ENCODE peak calls at places on chromosomes 3 and 15, in nine cellular contexts. D is CD8-positive, alpha-beta memory T cell; A is thoracic aorta; H is tibial artery; F is lower lobe of right lung; U is sigmoid colon; K is body of pancreas; J is keratinocyte; E is CD8-positive, alpha-beta T cell. V is an unnamed sample.
A peak's percentile ranks its signal among the peaks of the same experiment; 100 is the strongest.

GRCh38 chr3:101878589-101878988 is 29.3 kb downstream of the NFKBIZ start:
- DNase-seq in D (no peak), A (no peak), H (no peak), F (no peak), U (no peak), K (no peak), J (no peak), E (no peak), V (no peak)

GRCh38 chr3:22245817-22246583 is 495.0 kb upstream of the ZNF385D start:
- DNase-seq in D (no peak), A (no peak), H (no peak), F (no peak), U (no peak), K (no peak), J (no peak), E (no peak), V (no peak)

GRCh38 chr3:59064276-59064675 is 14.5 kb upstream of the CFAP20DC start:
- DNase-seq in D (no peak), A (no peak), H (no peak), F (no peak), U (no peak), K (no peak), J (no peak), E (no peak), V (no peak)

GRCh38 chr15:70094690-70095311 is 2.9 kb downstream of the TLE3 start:
- DNase-seq in D (no peak), A (no peak), H (peak; percentile 59), F (no peak), U (no peak), K (no peak), J (no peak), E (no peak), V (peak; percentile 22)

GRCh38 chr3:186070550-186070949 is 38.3 kb downstream of the ETV5 start:
- DNase-seq in D (no peak), A (no peak), H (no peak), F (no peak), U (no peak), K (no peak), J (no peak), E (no peak), V (no peak)

GRCh38 chr3:16309558-16309957 is 44.5 kb downstream of the OXNAD1 start:
- DNase-seq in D (no peak), A (no peak), H (no peak), F (no peak), U (no peak), K (no peak), J (no peak), E (peak; percentile 45), V (peak; percentile 24)

GRCh38 chr3:184601576-184602405 is 40.2 kb downstream of the EPHB3 start:
- DNase-seq in D (no peak), A (no peak), H (no peak), F (no peak), U (peak; percentile 66), K (no peak), J (no peak), E (no peak), V (no peak)

GRCh38 chr3:124372784-124373183 is 357.5 kb upstream of the UMPS start:
- DNase-seq in D (no peak), A (no peak), H (no peak), F (no peak), U (no peak), K (no peak), J (no peak), E (no peak), V (no peak)

GRCh38 chr15:33994005-33994615 is 25.8 kb downstream of the CHRM5 start:
- DNase-seq in D (no peak), A (no peak), H (no peak), F (no peak), U (no peak), K (no peak), J (no peak), E (no peak), V (no peak)

GRCh38 chr3:179811321-179812095 is 158.7 kb downstream of the USP13 start:
- DNase-seq in D (no peak), A (no peak), H (no peak), F (no peak), U (no peak), K (peak; percentile 51), J (peak; percentile 9), E (no peak), V (peak; percentile 78)

GRCh38 chr15:75177360-75178071 is 24.2 kb upstream of the C15orf39 start:
- DNase-seq in D (no peak), A (no peak), H (no peak), F (no peak), U (peak; percentile 60), K (no peak), J (no peak), E (no peak), V (peak; percentile 47)

GRCh38 chr15:81221449-81221848 is 24.8 kb downstream of the IL16 start:
- DNase-seq in D (no peak), A (no peak), H (peak; percentile 69), F (no peak), U (peak; percentile 72), K (no peak), J (no peak), E (no peak), V (no peak)

GRCh38 chr3:55198554-55198953 is 270.7 kb upstream of the LRTM1 start:
- DNase-seq in D (no peak), A (no peak), H (no peak), F (no peak), U (no peak), K (no peak), J (no peak), E (no peak), V (no peak)

GRCh38 chr15:48603123-48603500 is 42.4 kb downstream of the FBN1 start:
- DNase-seq in D (no peak), A (no peak), H (no peak), F (no peak), U (no peak), K (no peak), J (no peak), E (no peak), V (no peak)

DNA sequence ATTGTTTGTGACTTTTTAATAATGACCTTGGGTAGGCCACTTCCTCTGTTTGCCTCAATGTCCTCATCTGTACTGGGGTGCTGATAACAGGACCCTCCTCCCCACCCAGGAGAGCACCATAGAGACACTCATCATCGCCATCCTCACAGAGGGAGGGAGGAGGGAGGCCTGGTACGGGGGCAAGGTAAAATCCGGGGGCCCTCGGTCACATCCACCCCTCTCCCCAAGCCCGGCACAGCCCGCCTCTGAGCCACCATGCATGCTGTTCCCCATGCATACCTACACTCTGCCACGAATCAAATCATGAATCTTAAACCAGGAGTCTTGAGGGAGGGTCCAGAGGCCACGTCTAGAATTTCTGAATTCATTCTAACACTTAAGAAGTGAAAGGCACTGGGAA is 74.9 kb upstream of the IQSEC1 start:
- DNase-seq in D (no peak), A (no peak), H (peak; percentile 32), F (no peak), U (peak; percentile 20), K (no peak), J (no peak), E (no peak), V (no peak)
- H3K4me1 ChIP-seq in D (peaks cover 10% of the 10 kb centered on the region), A (no peaks in the 10 kb centered on the region), H (no peaks in the 10 kb centered on the region), F (no peaks in the 10 kb centered on the region), U (no peaks in the 10 kb centered on the region), K (no peaks in the 10 kb centered on the region), J (no peaks in the 10 kb centered on the region), E (no peaks in the 10 kb centered on the region), V (no peaks in the 10 kb centered on the region)

GRCh38 chr15:101244039-101244781 is 7.6 kb downstream of the CHSY1 start:
- DNase-seq in D (no peak), A (no peak), H (no peak), F (no peak), U (no peak), K (no peak), J (no peak), E (no peak), V (no peak)

GRCh38 chr15:101243420-101243819 is 8.4 kb downstream of the CHSY1 start:
- DNase-seq in D (no peak), A (no peak), H (no peak), F (no peak), U (no peak), K (no peak), J (no peak), E (no peak), V (no peak)

GRCh38 chr15:101240364-101240763 is 11.5 kb downstream of the CHSY1 start:
- DNase-seq in D (no peak), A (no peak), H (no peak), F (no peak), U (no peak), K (no peak), J (no peak), E (no peak), V (no peak)

GRCh38 chr15:101242999-101243336 is 8.9 kb downstream of the CHSY1 start:
- DNase-seq in D (no peak), A (no peak), H (no peak), F (no peak), U (no peak), K (no peak), J (no peak), E (no peak), V (no peak)

DNA sequence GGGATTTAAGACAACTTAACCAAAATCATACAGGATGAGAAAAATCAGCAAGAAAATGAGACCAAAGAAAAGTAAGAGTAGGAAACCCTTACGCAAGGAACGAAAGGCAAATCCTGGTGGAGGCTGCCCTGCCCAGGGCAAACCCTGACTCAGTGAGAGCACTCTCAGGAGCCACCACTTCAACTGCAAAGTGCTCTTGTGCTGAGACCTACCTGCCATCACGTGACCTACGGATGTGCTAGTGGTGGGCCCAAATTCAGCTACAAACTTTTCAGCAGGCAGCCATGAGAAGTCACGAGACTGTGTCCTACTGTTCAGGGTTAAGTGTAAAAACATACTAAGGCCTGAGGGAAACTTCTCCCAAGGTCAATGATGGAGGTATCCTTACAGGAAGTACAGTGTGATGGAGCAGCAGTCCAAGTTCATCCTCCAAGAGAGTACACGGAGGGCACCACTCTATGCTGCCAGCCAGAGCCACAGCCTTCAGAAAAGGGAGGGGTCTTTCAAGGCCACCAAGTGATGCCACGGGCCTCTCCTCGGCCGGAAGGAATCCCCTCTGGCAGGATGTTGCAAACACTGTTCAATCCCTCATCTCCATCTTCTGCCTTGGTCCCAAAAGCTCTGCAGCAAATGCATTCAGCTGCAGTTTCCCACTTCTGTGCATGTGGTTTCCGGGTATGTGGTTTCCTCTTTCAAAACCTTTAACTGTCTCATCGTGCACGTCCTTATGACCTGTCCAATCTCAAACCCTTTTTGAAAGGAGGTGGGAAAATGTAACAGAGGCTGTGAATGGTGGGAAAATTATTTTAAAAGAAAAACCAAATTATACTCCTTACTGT is 9.5 kb downstream of the CHSY1 start:
- DNase-seq in D (peak; percentile 61), A (no peak), H (no peak), F (no peak), U (no peak), K (no peak), J (no peak), E (peak; percentile 57), V (peak; percentile 84)
- H3K4me1 ChIP-seq in D (peaks cover 74% of the 10 kb centered on the region), A (peaks cover 50% of the 10 kb centered on the region), H (peaks cover 59% of the 10 kb centered on the region), F (peaks cover 97% of the 10 kb centered on the region), U (peaks cover 18% of the 10 kb centered on the region), K (peaks cover 11% of the 10 kb centered on the region), J (peaks cover 35% of the 10 kb centered on the region), E (peaks cover 85% of the 10 kb centered on the region), V (peaks cover 45% of the 10 kb centered on the region)

GRCh38 chr3:25424238-25425013 is 3.6 kb upstream of the RARB start:
- DNase-seq in D (no peak), A (no peak), H (no peak), F (no peak), U (no peak), K (no peak), J (peak; percentile 1), E (no peak), V (no peak)
- H3K4me1 ChIP-seq in D (no peaks in the 10 kb centered on the region), A (peaks cover 3% of the 10 kb centered on the region), H (peaks cover 6% of the 10 kb centered on the region), F (peaks cover 9% of the 10 kb centered on the region), U (peaks cover 33% of the 10 kb centered on the region), K (peaks cover 21% of the 10 kb centered on the region), J (peaks cover 11% of the 10 kb centered on the region), E (no peaks in the 10 kb centered on the region), V (no peaks in the 10 kb centered on the region)

GRCh38 chr3:149579161-149579560 is 78.7 kb downstream of the WWTR1 start:
- DNase-seq in D (no peak), A (no peak), H (no peak), F (no peak), U (no peak), K (no peak), J (no peak), E (no peak), V (no peak)
- H3K4me1 ChIP-seq in D (no peaks in the 10 kb centered on the region), A (peaks cover 82% of the 10 kb centered on the region), H (peaks cover 87% of the 10 kb centered on the region), F (peaks cover 77% of the 10 kb centered on the region), U (peaks cover 93% of the 10 kb centered on the region), K (peaks cover 39% of the 10 kb centered on the region), J (peaks cover 95% of the 10 kb centered on the region), E (no peaks in the 10 kb centered on the region), V (peaks cover 39% of the 10 kb centered on the region)

V was measured in MM.1S.